ENCODE peak calls at places on chromosomes 12 and 14, in seven cellular contexts. One of them, this sample, is unnamed.
A peak's percentile ranks its signal among the peaks of the same experiment; 100 is the strongest.

GRCh38 chr12:102023343-102023930 is 38.4 kb downstream of the WASHC3 start:
- DNase-seq in stomach: no peak
- DNase-seq in A549: no peak
- DNase-seq in mammary epithelial cell: peak; percentile 9
- DNase-seq in GM12865: no peak
- DNase-seq in prostate gland: no peak
- DNase-seq in fibroblast of lung: peak; percentile 86
- DNase-seq in this sample: no peak

GRCh38 chr12:67747869-67748760 is 99.6 kb downstream of the DYRK2 start:
- DNase-seq in stomach: peak; percentile 77
- DNase-seq in A549: peak; percentile 15
- DNase-seq in mammary epithelial cell: peak; percentile 5
- DNase-seq in GM12865: no peak
- DNase-seq in prostate gland: no peak
- DNase-seq in fibroblast of lung: peak; percentile 76
- DNase-seq in this sample: no peak

GRCh38 chr12:38921025-38921677 is 15.8 kb upstream of the CPNE8 start:
- DNase-seq in stomach: peak; percentile 50
- DNase-seq in A549: peak; percentile 37
- DNase-seq in mammary epithelial cell: peak; percentile 73
- DNase-seq in GM12865: peak; percentile 75
- DNase-seq in prostate gland: peak; percentile 61
- DNase-seq in fibroblast of lung: peak; percentile 72
- DNase-seq in this sample: peak; percentile 4

GRCh38 chr12:38771871-38772270 is 133.5 kb downstream of the CPNE8 start:
- DNase-seq in stomach: no peak
- DNase-seq in A549: no peak
- DNase-seq in mammary epithelial cell: no peak
- DNase-seq in GM12865: peak; percentile 84
- DNase-seq in prostate gland: no peak
- DNase-seq in fibroblast of lung: no peak
- DNase-seq in this sample: no peak

GRCh38 chr12:54684636-54685630 is 36.8 kb upstream of the DCD start:
- DNase-seq in stomach: peak; percentile 74
- DNase-seq in A549: no peak
- DNase-seq in mammary epithelial cell: no peak
- DNase-seq in GM12865: no peak
- DNase-seq in prostate gland: peak; percentile 47
- DNase-seq in fibroblast of lung: no peak
- DNase-seq in this sample: no peak

GRCh38 chr12:31362759-31363415 is 36.9 kb upstream of the SINHCAF start:
- DNase-seq in stomach: peak; percentile 50
- DNase-seq in A549: no peak
- DNase-seq in mammary epithelial cell: peak; percentile 37
- DNase-seq in GM12865: peak; percentile 82
- DNase-seq in prostate gland: peak; percentile 46
- DNase-seq in fibroblast of lung: no peak
- DNase-seq in this sample: no peak

GRCh38 chr12:46450279-46450748 is 77.7 kb upstream of the SLC38A2 start:
- DNase-seq in stomach: peak; percentile 89
- DNase-seq in A549: no peak
- DNase-seq in mammary epithelial cell: peak; percentile 32
- DNase-seq in GM12865: no peak
- DNase-seq in prostate gland: no peak
- DNase-seq in fibroblast of lung: no peak
- DNase-seq in this sample: no peak

GRCh38 chr14:101365329-101366158 is 195.8 kb upstream of the DIO3 start:
- DNase-seq in stomach: no peak
- DNase-seq in A549: no peak
- DNase-seq in mammary epithelial cell: no peak
- DNase-seq in GM12865: no peak
- DNase-seq in prostate gland: no peak
- DNase-seq in fibroblast of lung: no peak
- DNase-seq in this sample: no peak

GRCh38 chr14:67285876-67286452 is 44.7 kb downstream of the PALS1 start:
- DNase-seq in stomach: no peak
- DNase-seq in A549: peak; percentile 30
- DNase-seq in mammary epithelial cell: peak; percentile 11
- DNase-seq in GM12865: peak; percentile 32
- DNase-seq in prostate gland: no peak
- DNase-seq in fibroblast of lung: peak; percentile 44
- DNase-seq in this sample: no peak

GRCh38 chr12:111768159-111768895 is 1.6 kb downstream of the ALDH2 start:
- DNase-seq in stomach: no peak
- DNase-seq in A549: no peak
- DNase-seq in mammary epithelial cell: no peak
- DNase-seq in GM12865: no peak
- DNase-seq in prostate gland: no peak
- DNase-seq in fibroblast of lung: no peak
- DNase-seq in this sample: no peak

GRCh38 chr14:95993768-95994592 is 45.2 kb upstream of the C14orf132 start:
- DNase-seq in stomach: no peak
- DNase-seq in A549: peak; percentile 41
- DNase-seq in mammary epithelial cell: peak; percentile 11
- DNase-seq in GM12865: peak; percentile 51
- DNase-seq in prostate gland: peak; percentile 37
- DNase-seq in fibroblast of lung: peak; percentile 43
- DNase-seq in this sample: peak; percentile 27

GRCh38 chr12:96497800-96498199 is 8.4 kb downstream of the CFAP54 start:
- DNase-seq in stomach: no peak
- DNase-seq in A549: no peak
- DNase-seq in mammary epithelial cell: no peak
- DNase-seq in GM12865: no peak
- DNase-seq in prostate gland: no peak
- DNase-seq in fibroblast of lung: peak; percentile 35
- DNase-seq in this sample: no peak

GRCh38 chr14:67358914-67359313 is 690 bp downstream of the ATP6V1D start:
- DNase-seq in stomach: no peak
- DNase-seq in A549: peak; percentile 19
- DNase-seq in mammary epithelial cell: peak; percentile 23
- DNase-seq in GM12865: peak; percentile 3
- DNase-seq in prostate gland: no peak
- DNase-seq in fibroblast of lung: no peak
- DNase-seq in this sample: no peak

GRCh38 chr12:69550951-69551350 is 34.3 kb upstream of the CCT2 start:
- DNase-seq in stomach: no peak
- DNase-seq in A549: no peak
- DNase-seq in mammary epithelial cell: no peak
- DNase-seq in GM12865: no peak
- DNase-seq in prostate gland: no peak
- DNase-seq in fibroblast of lung: no peak
- DNase-seq in this sample: no peak

GRCh38 chr14:49052516-49052915 is 533.7 kb downstream of the RPS29 start:
- DNase-seq in stomach: no peak
- DNase-seq in A549: no peak
- DNase-seq in mammary epithelial cell: no peak
- DNase-seq in GM12865: no peak
- DNase-seq in prostate gland: no peak
- DNase-seq in fibroblast of lung: peak; percentile 69
- DNase-seq in this sample: no peak

GRCh38 chr14:52599974-52600373 is 47.3 kb downstream of the GPR137C start:
- DNase-seq in stomach: no peak
- DNase-seq in A549: no peak
- DNase-seq in mammary epithelial cell: no peak
- DNase-seq in GM12865: no peak
- DNase-seq in prostate gland: no peak
- DNase-seq in fibroblast of lung: no peak
- DNase-seq in this sample: no peak

GRCh38 chr12:104219361-104219892 is 3.8 kb downstream of the TXNRD1 start:
- DNase-seq in stomach: no peak
- DNase-seq in A549: peak; percentile 87
- DNase-seq in mammary epithelial cell: peak; percentile 89
- DNase-seq in GM12865: no peak
- DNase-seq in prostate gland: peak; percentile 51
- DNase-seq in fibroblast of lung: peak; percentile 97
- DNase-seq in this sample: peak; percentile 81

DNA sequence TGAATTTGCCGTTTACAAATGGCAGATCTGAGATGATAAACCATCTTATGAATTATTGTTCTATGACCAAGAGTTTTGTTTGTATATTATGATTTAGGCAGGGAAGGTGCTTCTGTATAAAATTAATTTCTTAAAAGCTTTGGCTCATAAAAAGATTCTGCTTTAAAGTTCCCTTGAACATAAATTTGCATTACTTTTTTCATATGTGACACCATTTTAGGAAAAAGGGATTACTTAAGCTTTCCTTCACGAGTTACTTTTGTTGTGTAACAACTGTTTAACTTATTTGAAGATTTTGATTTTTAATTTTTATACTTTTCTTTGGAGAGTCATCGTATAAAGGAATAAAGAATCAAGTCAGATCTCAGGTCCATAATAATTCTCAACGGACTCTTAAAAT is 3.3 kb downstream of the ETNK1 start:
- DNase-seq in stomach: no peak
- DNase-seq in A549: no peak
- DNase-seq in mammary epithelial cell: peak; percentile 2
- DNase-seq in GM12865: no peak
- DNase-seq in prostate gland: no peak
- DNase-seq in fibroblast of lung: no peak
- DNase-seq in this sample: no peak
- H3K4me3 ChIP-seq in stomach: peak overlapping the region; percentile 65
- H3K4me3 ChIP-seq in A549: peak overlapping the region; percentile 70
- H3K4me3 ChIP-seq in mammary epithelial cell: peak overlapping the region; percentile 94
- H3K4me3 ChIP-seq in GM12865: peak overlapping the region; percentile 94
- H3K4me3 ChIP-seq in prostate gland: no peak overlapping the region
- H3K4me3 ChIP-seq in fibroblast of lung: peak overlapping the region; percentile 92
- H3K4me3 ChIP-seq in this sample: peak overlapping the region; percentile 97

GRCh38 chr14:103190731-103191130 is 67.5 kb downstream of the TNFAIP2 start:
- DNase-seq in stomach: no peak
- DNase-seq in A549: no peak
- DNase-seq in mammary epithelial cell: no peak
- DNase-seq in GM12865: peak; percentile 10
- DNase-seq in prostate gland: no peak
- DNase-seq in fibroblast of lung: no peak
- DNase-seq in this sample: no peak

GRCh38 chr14:103187911-103188310 is 64.7 kb downstream of the TNFAIP2 start:
- DNase-seq in stomach: no peak
- DNase-seq in A549: no peak
- DNase-seq in mammary epithelial cell: no peak
- DNase-seq in GM12865: no peak
- DNase-seq in prostate gland: no peak
- DNase-seq in fibroblast of lung: no peak
- DNase-seq in this sample: no peak

GRCh38 chr14:103186894-103187586 is 63.8 kb downstream of the TNFAIP2 start:
- DNase-seq in stomach: no peak
- DNase-seq in A549: no peak
- DNase-seq in mammary epithelial cell: no peak
- DNase-seq in GM12865: no peak
- DNase-seq in prostate gland: no peak
- DNase-seq in fibroblast of lung: no peak
- DNase-seq in this sample: no peak

GRCh38 chr14:103189481-103190470 is 66.5 kb downstream of the TNFAIP2 start:
- DNase-seq in stomach: no peak
- DNase-seq in A549: no peak
- DNase-seq in mammary epithelial cell: no peak
- DNase-seq in GM12865: no peak
- DNase-seq in prostate gland: no peak
- DNase-seq in fibroblast of lung: no peak
- DNase-seq in this sample: no peak

DNA sequence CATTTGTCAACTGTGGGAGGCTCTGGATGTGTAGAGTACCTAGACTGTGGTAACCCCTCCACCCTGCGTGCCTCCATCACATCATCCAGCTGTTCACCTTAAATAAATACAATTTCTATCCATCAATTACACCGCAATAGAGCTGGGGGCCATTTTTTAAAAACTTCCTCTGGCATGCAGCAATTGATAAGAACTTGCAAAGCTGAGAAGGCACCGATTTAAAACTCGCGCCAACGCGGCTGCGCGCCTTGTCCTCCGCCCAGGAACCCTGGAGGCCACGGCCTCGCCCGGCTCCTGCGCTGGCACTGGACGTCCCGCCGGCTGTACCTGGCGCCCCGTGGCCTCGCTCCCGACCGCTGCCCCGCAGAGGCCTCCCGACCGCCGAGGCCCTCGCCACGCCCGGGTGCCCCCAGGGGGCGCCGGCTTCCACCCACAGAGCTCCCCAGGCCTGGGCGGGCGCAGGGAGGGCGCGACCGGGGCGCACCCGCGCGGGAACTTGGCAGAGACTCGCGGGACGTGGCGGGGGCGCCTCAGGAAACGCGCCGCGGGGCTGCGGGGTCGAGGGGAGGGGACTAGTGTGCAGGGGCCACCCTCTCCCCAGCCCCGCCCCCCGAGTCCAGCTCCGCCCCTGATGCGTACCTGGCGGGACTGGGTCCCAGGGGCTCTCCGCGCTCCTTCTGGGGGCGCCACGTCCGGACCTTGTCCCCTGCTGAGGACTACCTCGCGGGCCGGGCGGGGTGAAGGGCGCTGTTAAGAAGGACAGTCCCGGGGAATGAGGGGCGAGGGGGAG is 65.6 kb downstream of the TNFAIP2 start:
- DNase-seq in stomach: peak; percentile 37
- DNase-seq in A549: no peak
- DNase-seq in mammary epithelial cell: no peak
- DNase-seq in GM12865: peak; percentile 31
- DNase-seq in prostate gland: no peak
- DNase-seq in fibroblast of lung: no peak
- DNase-seq in this sample: no peak
- TF ChIP-seq CTCF in stomach: peak; percentile 11
- TF ChIP-seq CTCF in A549: peak; percentile 46
- TF ChIP-seq CTCF in mammary epithelial cell: no peak
- TF ChIP-seq CTCF in GM12865: no peak
- TF ChIP-seq CTCF in prostate gland: peak; percentile 66
- TF ChIP-seq CTCF in fibroblast of lung: peak; percentile 36
- TF ChIP-seq CTCF in this sample: no peak

DNA sequence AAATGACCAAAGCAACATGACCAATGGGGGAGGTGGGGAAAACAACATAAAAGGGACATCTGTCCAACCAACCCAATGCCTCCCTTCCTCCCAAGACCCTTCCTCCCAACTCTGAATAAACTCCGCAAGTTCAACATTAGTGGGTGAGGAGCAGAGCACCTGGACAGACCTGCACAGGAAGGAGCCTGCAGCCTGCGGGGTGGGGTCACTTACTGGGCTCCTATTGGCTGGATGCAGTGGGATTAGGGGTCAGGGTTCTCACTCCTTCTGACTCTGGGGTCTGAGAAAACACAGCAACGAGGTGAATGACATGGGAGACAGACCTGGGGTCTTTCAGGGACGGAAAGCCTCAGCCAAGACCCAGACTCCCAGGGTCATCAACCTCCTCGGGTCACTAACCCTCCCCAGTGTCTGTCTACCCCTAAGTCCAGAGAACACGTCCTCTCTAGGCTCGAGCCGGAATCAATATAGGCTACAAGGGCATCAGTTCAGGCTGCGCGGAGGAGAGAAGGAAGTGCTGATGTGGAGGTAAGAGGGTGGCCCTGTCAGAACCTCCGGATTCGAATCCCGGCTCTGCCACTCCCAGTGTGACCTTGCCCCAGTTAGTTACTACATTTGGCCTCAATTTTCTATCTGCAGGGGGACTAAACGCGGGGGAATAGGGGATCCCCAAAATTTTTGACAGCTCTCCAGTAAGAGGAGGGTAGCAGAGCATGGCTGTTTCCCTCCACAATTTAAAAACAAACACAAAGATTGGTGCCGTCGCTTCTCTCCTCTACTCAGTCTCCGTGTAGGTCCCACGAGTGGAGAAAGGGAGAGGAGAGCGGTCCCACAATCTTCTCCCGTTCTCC is 819 bp downstream of the NDRG2 start:
- DNase-seq in stomach: peak; percentile 35
- DNase-seq in A549: no peak
- DNase-seq in mammary epithelial cell: no peak
- DNase-seq in GM12865: no peak
- DNase-seq in prostate gland: no peak
- DNase-seq in fibroblast of lung: no peak
- DNase-seq in this sample: no peak
- H3K4me3 ChIP-seq in stomach: peak overlapping the region; percentile 90
- H3K4me3 ChIP-seq in A549: peak overlapping the region; percentile 58
- H3K4me3 ChIP-seq in mammary epithelial cell: peak overlapping the region; percentile 57
- H3K4me3 ChIP-seq in GM12865: no peak overlapping the region
- H3K4me3 ChIP-seq in prostate gland: peak overlapping the region; percentile 70
- H3K4me3 ChIP-seq in fibroblast of lung: peak overlapping the region; percentile 29
- H3K4me3 ChIP-seq in this sample: peak overlapping the region; percentile 34

GRCh38 chr14:60734465-60735242 is at the start of gene MNAT1:
- DNase-seq in stomach: peak; percentile 78
- DNase-seq in A549: peak; percentile 56
- DNase-seq in mammary epithelial cell: peak; percentile 80
- DNase-seq in GM12865: peak; percentile 92
- DNase-seq in prostate gland: peak; percentile 71
- DNase-seq in fibroblast of lung: peak; percentile 87
- DNase-seq in this sample: peak; percentile 54
- TF ChIP-seq CTCF in stomach: no peak
- TF ChIP-seq CTCF in A549: no peak
- TF ChIP-seq CTCF in mammary epithelial cell: no peak
- TF ChIP-seq CTCF in GM12865: no peak
- TF ChIP-seq CTCF in prostate gland: no peak
- TF ChIP-seq CTCF in fibroblast of lung: peak; percentile 4
- TF ChIP-seq CTCF in this sample: no peak

This sample was measured in HFF-Myc.